ENCODE peak calls at places on chromosomes 11 and 22, in nine cellular contexts. One of them, this sample, is unnamed. For H3K27me3, the result is how much of the 10 kb centered on the place peaks cover.

GRCh38 chr22:32204856-32205722 is at the start of gene RFPL2:
- DNase-seq in gastrocnemius medialis: no peak
- DNase-seq in body of pancreas: peak
- DNase-seq in breast epithelium: no peak
- DNase-seq in right lobe of liver: peak
- DNase-seq in HCT116: peak
- DNase-seq in Peyer's patch: peak
- DNase-seq in transverse colon: peak
- DNase-seq in adrenal gland: no peak
- DNase-seq in this sample: peak

GRCh38 chr11:47271328-47271727 is 1.4 kb downstream of the MADD start:
- DNase-seq in adrenal gland: no peak
- DNase-seq in Peyer's patch: no peak
- DNase-seq in breast epithelium: no peak
- DNase-seq in HCT116: no peak
- DNase-seq in gastrocnemius medialis: no peak
- DNase-seq in transverse colon: no peak
- DNase-seq in body of pancreas: no peak
- DNase-seq in right lobe of liver: no peak
- DNase-seq in this sample: no peak

GRCh38 chr22:20404881-20405280 is 10.9 kb downstream of the ZNF74 start:
- DNase-seq in breast epithelium: no peak
- DNase-seq in Peyer's patch: no peak
- DNase-seq in body of pancreas: no peak
- DNase-seq in adrenal gland: no peak
- DNase-seq in transverse colon: no peak
- DNase-seq in HCT116: no peak
- DNase-seq in right lobe of liver: no peak
- DNase-seq in gastrocnemius medialis: no peak
- DNase-seq in this sample: no peak

GRCh38 chr22:40385041-40385782 is 14.8 kb downstream of the SGSM3 start:
- DNase-seq in adrenal gland: no peak
- DNase-seq in right lobe of liver: no peak
- DNase-seq in gastrocnemius medialis: no peak
- DNase-seq in transverse colon: peak
- DNase-seq in HCT116: no peak
- DNase-seq in breast epithelium: no peak
- DNase-seq in Peyer's patch: no peak
- DNase-seq in body of pancreas: no peak
- DNase-seq in this sample: no peak

GRCh38 chr11:134261626-134262488 is 8.5 kb downstream of the ACAD8 start:
- DNase-seq in gastrocnemius medialis: no peak
- DNase-seq in body of pancreas: peak
- DNase-seq in right lobe of liver: no peak
- DNase-seq in adrenal gland: no peak
- DNase-seq in HCT116: peak
- DNase-seq in breast epithelium: no peak
- DNase-seq in transverse colon: no peak
- DNase-seq in Peyer's patch: no peak
- DNase-seq in this sample: no peak

GRCh38 chr22:42313804-42314581 is 43.5 kb upstream of the TCF20 start:
- DNase-seq in gastrocnemius medialis: peak
- DNase-seq in breast epithelium: peak
- DNase-seq in transverse colon: peak
- DNase-seq in right lobe of liver: peak
- DNase-seq in adrenal gland: peak
- DNase-seq in Peyer's patch: peak
- DNase-seq in HCT116: peak
- DNase-seq in body of pancreas: peak
- DNase-seq in this sample: no peak

GRCh38 chr22:32799516-32799915 is 2.0 kb upstream of the TIMP3 start:
- DNase-seq in right lobe of liver: no peak
- DNase-seq in Peyer's patch: no peak
- DNase-seq in transverse colon: no peak
- DNase-seq in HCT116: no peak
- DNase-seq in breast epithelium: no peak
- DNase-seq in gastrocnemius medialis: no peak
- DNase-seq in adrenal gland: no peak
- DNase-seq in body of pancreas: no peak
- DNase-seq in this sample: no peak

GRCh38 chr11:87097582-87097981 is 59.8 kb downstream of the TMEM135 start:
- DNase-seq in breast epithelium: no peak
- DNase-seq in adrenal gland: peak
- DNase-seq in body of pancreas: peak
- DNase-seq in right lobe of liver: no peak
- DNase-seq in Peyer's patch: peak
- DNase-seq in gastrocnemius medialis: no peak
- DNase-seq in transverse colon: peak
- DNase-seq in HCT116: peak
- DNase-seq in this sample: no peak

GRCh38 chr11:104256525-104256924 is 92.6 kb upstream of the PDGFD start:
- DNase-seq in gastrocnemius medialis: no peak
- DNase-seq in Peyer's patch: no peak
- DNase-seq in breast epithelium: no peak
- DNase-seq in HCT116: no peak
- DNase-seq in right lobe of liver: no peak
- DNase-seq in adrenal gland: no peak
- DNase-seq in transverse colon: no peak
- DNase-seq in body of pancreas: no peak
- DNase-seq in this sample: no peak

GRCh38 chr22:23077627-23078461 is 7.5 kb downstream of the GNAZ start:
- DNase-seq in HCT116: no peak
- DNase-seq in Peyer's patch: no peak
- DNase-seq in breast epithelium: no peak
- DNase-seq in transverse colon: no peak
- DNase-seq in right lobe of liver: no peak
- DNase-seq in adrenal gland: no peak
- DNase-seq in gastrocnemius medialis: no peak
- DNase-seq in body of pancreas: peak
- DNase-seq in this sample: no peak

GRCh38 chr11:117878314-117878938 is 2.0 kb upstream of the FXYD6 start:
- DNase-seq in HCT116: no peak
- DNase-seq in Peyer's patch: no peak
- DNase-seq in adrenal gland: peak
- DNase-seq in transverse colon: no peak
- DNase-seq in right lobe of liver: no peak
- DNase-seq in body of pancreas: no peak
- DNase-seq in gastrocnemius medialis: no peak
- DNase-seq in breast epithelium: no peak
- DNase-seq in this sample: no peak

DNA sequence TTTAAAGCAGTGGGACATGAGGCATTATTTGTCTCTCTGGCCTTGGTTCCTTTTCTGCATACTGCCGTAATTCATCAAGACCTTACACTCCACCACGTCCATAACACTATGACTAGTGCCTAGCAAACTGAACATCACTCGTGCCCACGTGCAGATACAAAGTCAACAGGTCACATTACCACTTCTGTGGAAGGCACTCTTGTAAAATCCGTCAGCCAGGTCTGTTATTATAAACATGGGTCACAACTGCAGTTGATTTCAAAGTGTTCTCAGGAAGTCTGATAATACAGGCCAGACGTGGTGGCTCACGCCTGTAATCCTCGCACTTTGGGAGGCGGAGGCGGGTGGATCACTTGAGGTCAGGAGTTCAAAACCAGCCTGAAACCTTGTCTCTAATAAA is 14.1 kb downstream of the VSIG10L2 start:
- DNase-seq in HCT116: no peak
- DNase-seq in Peyer's patch: no peak
- DNase-seq in right lobe of liver: no peak
- DNase-seq in transverse colon: no peak
- DNase-seq in gastrocnemius medialis: no peak
- DNase-seq in body of pancreas: no peak
- DNase-seq in breast epithelium: no peak
- DNase-seq in adrenal gland: no peak
- DNase-seq in this sample: no peak
- TF ChIP-seq POLR2A in HCT116: no peak
- TF ChIP-seq POLR2A in Peyer's patch: no peak
- TF ChIP-seq POLR2A in right lobe of liver: no peak
- TF ChIP-seq POLR2A in transverse colon: no peak
- TF ChIP-seq POLR2A in gastrocnemius medialis: no peak
- TF ChIP-seq POLR2A in body of pancreas: no peak
- TF ChIP-seq POLR2A in breast epithelium: no peak
- TF ChIP-seq POLR2A in adrenal gland: no peak
- TF ChIP-seq POLR2A in this sample: no peak

DNA sequence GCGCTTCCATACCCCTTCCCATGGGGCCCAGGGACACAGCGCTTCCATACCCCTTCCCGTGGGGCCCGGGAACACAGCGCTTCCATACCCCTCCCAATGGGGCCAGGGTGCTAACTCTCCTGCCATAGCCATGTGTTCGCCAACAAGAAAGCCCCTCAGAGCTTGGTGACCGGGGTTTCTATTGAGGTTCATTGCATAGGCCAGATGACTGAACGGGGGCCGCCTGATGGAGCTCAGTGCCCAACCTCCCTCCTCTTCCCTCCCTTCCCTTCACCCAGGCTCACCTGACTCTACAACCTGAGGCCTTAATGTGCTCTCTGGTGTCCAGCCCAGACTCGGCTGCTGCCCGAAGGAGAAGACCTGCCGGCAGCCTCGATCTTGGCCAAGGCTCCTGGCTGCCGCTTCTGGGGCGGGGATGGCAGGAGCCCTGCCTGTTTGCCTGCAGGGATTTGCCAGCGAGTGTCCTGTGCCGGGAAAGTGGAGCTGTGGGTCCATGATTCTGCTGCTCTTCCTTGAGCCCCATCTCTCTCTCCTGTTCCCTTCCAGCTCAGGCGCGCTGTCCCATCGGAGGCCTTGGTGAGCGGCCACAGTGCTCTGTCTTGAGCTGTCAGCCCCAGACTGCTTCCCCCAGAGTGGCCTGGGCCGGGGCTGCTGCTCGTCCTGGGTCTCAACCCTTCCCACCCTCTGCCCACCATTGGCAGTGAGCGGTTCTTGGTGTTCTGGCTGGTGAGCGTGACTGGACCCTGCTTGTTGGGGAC is 267.0 kb downstream of the TBC1D22A start:
- DNase-seq in HCT116: no peak
- DNase-seq in gastrocnemius medialis: no peak
- DNase-seq in transverse colon: peak
- DNase-seq in right lobe of liver: peak
- DNase-seq in adrenal gland: no peak
- DNase-seq in body of pancreas: no peak
- DNase-seq in breast epithelium: no peak
- DNase-seq in Peyer's patch: peak
- DNase-seq in this sample: no peak
- H3K27me3 ChIP-seq in HCT116: under half
- H3K27me3 ChIP-seq in gastrocnemius medialis: under half
- H3K27me3 ChIP-seq in transverse colon: under half
- H3K27me3 ChIP-seq in right lobe of liver: under half
- H3K27me3 ChIP-seq in adrenal gland: under half
- H3K27me3 ChIP-seq in body of pancreas: under half
- H3K27me3 ChIP-seq in breast epithelium: under half
- H3K27me3 ChIP-seq in Peyer's patch: under half
- H3K27me3 ChIP-seq in this sample: under half

GRCh38 chr11:96113100-96113710 is 189.3 kb upstream of the MTMR2 start:
- DNase-seq in right lobe of liver: no peak
- DNase-seq in gastrocnemius medialis: no peak
- DNase-seq in breast epithelium: no peak
- DNase-seq in transverse colon: no peak
- DNase-seq in Peyer's patch: no peak
- DNase-seq in adrenal gland: no peak
- DNase-seq in body of pancreas: no peak
- DNase-seq in HCT116: no peak
- DNase-seq in this sample: no peak
- TF ChIP-seq POLR2A in right lobe of liver: no peak
- TF ChIP-seq POLR2A in gastrocnemius medialis: no peak
- TF ChIP-seq POLR2A in breast epithelium: no peak
- TF ChIP-seq POLR2A in transverse colon: no peak
- TF ChIP-seq POLR2A in Peyer's patch: no peak
- TF ChIP-seq POLR2A in adrenal gland: no peak
- TF ChIP-seq POLR2A in body of pancreas: no peak
- TF ChIP-seq POLR2A in HCT116: no peak
- TF ChIP-seq POLR2A in this sample: no peak

GRCh38 chr11:8267831-8268529 is 4.3 kb upstream of the LMO1 start:
- DNase-seq in Peyer's patch: peak
- DNase-seq in HCT116: no peak
- DNase-seq in breast epithelium: no peak
- DNase-seq in gastrocnemius medialis: peak
- DNase-seq in right lobe of liver: peak
- DNase-seq in adrenal gland: no peak
- DNase-seq in transverse colon: no peak
- DNase-seq in body of pancreas: peak
- DNase-seq in this sample: no peak
- H3K27me3 ChIP-seq in Peyer's patch: under half
- H3K27me3 ChIP-seq in HCT116: under half
- H3K27me3 ChIP-seq in breast epithelium: under half
- H3K27me3 ChIP-seq in gastrocnemius medialis: under half
- H3K27me3 ChIP-seq in right lobe of liver: under half
- H3K27me3 ChIP-seq in adrenal gland: under half
- H3K27me3 ChIP-seq in transverse colon: half or more
- H3K27me3 ChIP-seq in body of pancreas: under half
- H3K27me3 ChIP-seq in this sample: half or more

GRCh38 chr11:44574620-44575287 is 9.3 kb downstream of the CD82 start:
- DNase-seq in transverse colon: no peak
- DNase-seq in adrenal gland: no peak
- DNase-seq in HCT116: no peak
- DNase-seq in gastrocnemius medialis: no peak
- DNase-seq in Peyer's patch: no peak
- DNase-seq in right lobe of liver: peak
- DNase-seq in breast epithelium: peak
- DNase-seq in body of pancreas: no peak
- DNase-seq in this sample: no peak
- TF ChIP-seq POLR2A in transverse colon: no peak
- TF ChIP-seq POLR2A in adrenal gland: no peak
- TF ChIP-seq POLR2A in HCT116: no peak
- TF ChIP-seq POLR2A in gastrocnemius medialis: no peak
- TF ChIP-seq POLR2A in Peyer's patch: no peak
- TF ChIP-seq POLR2A in right lobe of liver: no peak
- TF ChIP-seq POLR2A in breast epithelium: no peak
- TF ChIP-seq POLR2A in body of pancreas: no peak
- TF ChIP-seq POLR2A in this sample: no peak